ENCODE peak calls at places on chromosomes 4 and X, in five cellular contexts. K is uterus; Z is CD4-positive, CD25-positive, alpha-beta regulatory T cell; C is IMR-90; A is endodermal cell. D is an unnamed sample.

GRCh38 chr4:21802406-21802805 is 146.2 kb downstream of the KCNIP4 start:
- DNase-seq in Z (no peak), A (no peak), C (no peak), K (no peak), D (no peak)

GRCh38 chr4:82437285-82438005 is 7.1 kb downstream of the ENOPH1 start:
- DNase-seq in K (no peak), C (peak; percentile 44), A (no peak), Z (no peak), D (no peak)

GRCh38 chrX:1264556-1264955 is 4.1 kb upstream of the CSF2RA start:
- DNase-seq in K (no peak), Z (no peak), C (no peak), A (no peak), D (no peak)

GRCh38 chr4:66160606-66161005 is 490.3 kb upstream of the EPHA5 start:
- DNase-seq in K (no peak), C (no peak), A (no peak), Z (no peak), D (no peak)

GRCh38 chr4:110487873-110488272 is 11.9 kb downstream of the ENPEP start:
- DNase-seq in K (no peak), C (no peak), Z (no peak), A (no peak), D (no peak)

GRCh38 chrX:47704736-47705135 is 45.8 kb upstream of the UXT start:
- DNase-seq in K (no peak), A (no peak), Z (no peak), C (no peak), D (no peak)

GRCh38 chrX:50691820-50692219 is 122.2 kb downstream of the SHROOM4 start:
- DNase-seq in K (no peak), A (peak; percentile 64), C (peak; percentile 48), Z (peak; percentile 59), D (no peak)

GRCh38 chrX:107686792-107687191 is 58.5 kb downstream of the PRPS1 start:
- DNase-seq in C (peak; percentile 35), Z (no peak), A (peak; percentile 6), K (no peak), D (no peak)

GRCh38 chr4:76090241-76090691 is 15.8 kb downstream of the ART3 start:
- DNase-seq in A (no peak), C (peak; percentile 94), K (peak; percentile 25), Z (peak; percentile 54), D (peak; percentile 16)

GRCh38 chr4:159292137-159292896 is 189.4 kb downstream of the RAPGEF2 start:
- DNase-seq in Z (no peak), C (no peak), K (no peak), A (peak; percentile 62), D (no peak)

GRCh38 chr4:170651786-170652185 is 562.0 kb upstream of the AADAT start:
- DNase-seq in A (no peak), C (peak; percentile 29), Z (no peak), K (no peak), D (no peak)

GRCh38 chr4:166838975-166839614 is 395.2 kb downstream of the SPOCK3 start:
- DNase-seq in K (no peak), Z (no peak), A (no peak), C (no peak), D (no peak)

GRCh38 chr4:168787801-168788200 is 222.3 kb downstream of the CBR4 start:
- DNase-seq in C (no peak), Z (no peak), K (no peak), A (no peak), D (no peak)

GRCh38 chr4:42339935-42340406 is 57.3 kb upstream of the SHISA3 start:
- DNase-seq in C (peak; percentile 53), A (peak; percentile 66), K (no peak), Z (no peak), D (peak; percentile 46)

GRCh38 chrX:140765043-140765784 is 55.7 kb downstream of the LINC00632 start:
- DNase-seq in K (no peak), Z (no peak), A (peak; percentile 61), C (peak; percentile 62), D (no peak)

GRCh38 chrX:35445912-35446311 is 352.2 kb upstream of the MAGEB16 start:
- DNase-seq in Z (no peak), C (no peak), A (no peak), K (no peak), D (no peak)

GRCh38 chrX:22220941-22221340 is 51.8 kb upstream of the CBLL2 start:
- DNase-seq in C (peak; percentile 88), Z (no peak), A (no peak), K (no peak), D (no peak)

GRCh38 chr4:122890142-122890769 is 32.1 kb downstream of the NUDT6 start:
- DNase-seq in Z (no peak), K (no peak), A (no peak), C (no peak), D (no peak)

GRCh38 chrX:136030357-136031225 is 45.4 kb downstream of the SLC9A6 start:
- DNase-seq in K (peak; percentile 69), Z (no peak), C (peak; percentile 76), A (no peak), D (peak; percentile 86)

GRCh38 chrX:68163446-68163845 is 269.8 kb downstream of the OPHN1 start:
- DNase-seq in Z (peak; percentile 20), A (no peak), K (no peak), C (peak; percentile 35), D (no peak)

GRCh38 chr4:81802308-81802846 is 330.7 kb upstream of the RASGEF1B start:
- DNase-seq in C (no peak), K (no peak), A (no peak), Z (no peak), D (no peak)

GRCh38 chr4:26930964-26931363 is 70.3 kb downstream of the STIM2 start:
- DNase-seq in K (no peak), Z (no peak), A (no peak), C (no peak), D (no peak)

GRCh38 chr4:17511950-17512795 is at the start of gene QDPR:
- DNase-seq in K (peak; percentile 59), Z (peak; percentile 77), C (peak; percentile 50), A (peak; percentile 93), D (peak; percentile 81)

GRCh38 chr4:188228279-188228678 is 89.0 kb downstream of the TRIML1 start:
- DNase-seq in C (no peak), A (no peak), Z (no peak), K (no peak), D (no peak)

GRCh38 chrX:147602297-147602696 is 309.4 kb upstream of the FMR1 start:
- DNase-seq in K (no peak), A (no peak), Z (no peak), C (no peak), D (no peak)

GRCh38 chr4:40908702-40909362 is 159.1 kb downstream of the NSUN7 start:
- DNase-seq in A (peak; percentile 97), Z (peak; percentile 86), K (peak; percentile 57), C (peak; percentile 76), D (peak; percentile 48)

GRCh38 chrX:45751156-45751555 is 550.5 kb upstream of the DIPK2B start:
- DNase-seq in A (no peak), Z (no peak), K (no peak), C (no peak), D (no peak)

GRCh38 chr4:140330311-140330900 is 43.0 kb upstream of the SCOC start:
- DNase-seq in Z (peak; percentile 29), C (peak; percentile 55), K (no peak), A (no peak), D (no peak)

GRCh38 chrX:15447985-15448639 is 45.0 kb downstream of the PIR start:
- DNase-seq in C (peak; percentile 54), K (no peak), Z (no peak), A (no peak), D (no peak)

GRCh38 chr4:151961456-151961855 is 200.6 kb upstream of the GATB start:
- DNase-seq in A (no peak), K (no peak), Z (no peak), C (no peak), D (peak; percentile 36)

GRCh38 chr4:21882050-21882839 is 66.3 kb downstream of the KCNIP4 start:
- DNase-seq in C (peak; percentile 48), Z (no peak), K (no peak), A (no peak), D (no peak)

DNA sequence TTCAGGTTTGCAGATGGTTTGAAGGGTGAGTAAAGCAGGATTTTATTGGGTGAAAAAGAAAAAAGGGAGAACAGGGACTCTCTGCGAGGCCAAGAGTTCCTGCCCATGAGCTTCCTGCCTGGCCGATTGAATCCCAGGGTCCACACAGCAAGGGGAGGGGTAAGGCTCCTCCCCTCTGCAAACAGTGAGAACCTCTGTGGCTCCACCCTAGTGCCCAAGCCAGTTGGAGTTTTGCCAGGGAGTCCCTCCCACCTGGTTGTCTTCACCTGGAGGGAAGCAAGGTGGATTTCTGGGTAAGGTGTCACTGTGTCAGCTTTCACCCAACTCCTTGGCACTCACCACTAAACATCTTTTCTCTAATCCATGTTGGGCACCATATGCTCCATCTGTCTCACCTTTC is 70.9 kb downstream of the PDHA2 start:
- DNase-seq in A (peak; percentile 49), C (no peak), K (no peak), Z (no peak), D (no peak)
- H3K9me3 ChIP-seq in A (no peaks in the 10 kb centered on the region), C (peaks cover 2% of the 10 kb centered on the region), K (no peaks in the 10 kb centered on the region), Z (no peaks in the 10 kb centered on the region), D (peaks cover 5% of the 10 kb centered on the region)

GRCh38 chr4:69828828-69829227 is 31.1 kb downstream of the SULT1E1 start:
- DNase-seq in C (no peak), Z (no peak), K (no peak), A (no peak), D (no peak)

GRCh38 chr4:69830529-69831269 is 29.2 kb downstream of the SULT1E1 start:
- DNase-seq in Z (peak; percentile 20), K (no peak), A (peak; percentile 66), C (no peak), D (no peak)

GRCh38 chr4:69831646-69832325 is 28.2 kb downstream of the SULT1E1 start:
- DNase-seq in A (no peak), Z (peak; percentile 16), K (no peak), C (no peak), D (peak; percentile 13)

GRCh38 chr4:69831270-69831627 is 28.7 kb downstream of the SULT1E1 start:
- DNase-seq in Z (no peak), K (no peak), C (no peak), A (no peak), D (no peak)

GRCh38 chr4:69829678-69830077 is 30.3 kb downstream of the SULT1E1 start:
- DNase-seq in C (no peak), Z (no peak), A (no peak), K (no peak), D (no peak)
- H3K27ac ChIP-seq in C (no peak overlapping the region), Z (no peak overlapping the region), A (no peak overlapping the region), K (no peak overlapping the region), D (no peak overlapping the region)

GRCh38 chr4:162715401-162715800 is 451.3 kb downstream of the NAF1 start:
- DNase-seq in C (no peak), K (no peak), A (no peak), Z (no peak), D (no peak)
- H3K36me3 ChIP-seq in C (no peaks in the 10 kb centered on the region), K (no peaks in the 10 kb centered on the region), A (no peaks in the 10 kb centered on the region), Z (no peaks in the 10 kb centered on the region), D (no peaks in the 10 kb centered on the region)

GRCh38 chrX:40844476-40844875 is 109.1 kb upstream of the MED14 start:
- DNase-seq in K (no peak), Z (no peak), C (peak; percentile 58), A (no peak), D (no peak)

GRCh38 chrX:40845331-40845911 is 110.1 kb upstream of the MED14 start:
- DNase-seq in A (peak; percentile 75), Z (no peak), K (peak; percentile 41), C (peak; percentile 95), D (no peak)

DNA sequence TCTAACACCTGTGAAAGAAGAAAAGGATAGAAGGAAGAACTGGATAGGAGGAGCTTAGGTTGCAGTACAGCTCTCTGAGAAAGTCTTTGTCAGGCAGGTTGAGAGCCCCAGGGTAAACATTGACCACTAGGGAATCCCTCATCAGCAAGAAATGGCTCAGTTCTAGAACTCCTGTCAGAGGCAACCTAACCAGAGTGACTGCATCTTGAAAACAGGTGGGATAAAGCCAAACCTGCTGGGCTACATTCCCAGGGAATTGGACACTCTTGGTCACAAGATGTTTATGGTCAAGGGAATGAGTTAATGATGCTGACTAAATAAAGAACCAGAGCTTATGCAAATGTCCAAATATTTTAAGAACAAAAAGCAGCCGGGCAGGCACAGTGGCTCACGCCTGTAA is 108.3 kb upstream of the MED14 start:
- DNase-seq in C (no peak), K (no peak), A (no peak), Z (no peak), D (no peak)
- H3K9me3 ChIP-seq in C (peaks cover 14% of the 10 kb centered on the region), K (peaks cover 4% of the 10 kb centered on the region), A (no peaks in the 10 kb centered on the region), Z (peaks cover 13% of the 10 kb centered on the region), D (peaks cover 31% of the 10 kb centered on the region)

D was measured in heart right ventricle.